ENCODE peak calls at places on chromosomes 3 and 15, in ten cellular contexts. One of them, this sample, is unnamed.

GRCh38 chr15:75723847-75724660 is 11.4 kb upstream of the CSPG4 start:
- DNase-seq in CD4-positive, alpha-beta T cell: peak; percentile 39
- DNase-seq in MM.1S: peak; percentile 67
- DNase-seq in kidney: peak; percentile 96
- DNase-seq in neural progenitor cell: peak; percentile 36
- DNase-seq in astrocyte: peak; percentile 87
- DNase-seq in GM23338: peak; percentile 45
- DNase-seq in AG04450: peak; percentile 87
- DNase-seq in PC-9: peak; percentile 76
- DNase-seq in esophagus muscularis mucosa: peak; percentile 97
- DNase-seq in this sample: peak; percentile 90

GRCh38 chr15:25090073-25090733 is 135.4 kb downstream of the SNRPN start:
- DNase-seq in kidney: no peak
- DNase-seq in neural progenitor cell: no peak
- DNase-seq in astrocyte: no peak
- DNase-seq in GM23338: no peak
- DNase-seq in PC-9: no peak
- DNase-seq in AG04450: no peak
- DNase-seq in esophagus muscularis mucosa: no peak
- DNase-seq in MM.1S: no peak
- DNase-seq in CD4-positive, alpha-beta T cell: no peak
- DNase-seq in this sample: no peak

GRCh38 chr3:134772591-134772990 is 22.5 kb upstream of the EPHB1 start:
- DNase-seq in CD4-positive, alpha-beta T cell: no peak
- DNase-seq in AG04450: no peak
- DNase-seq in kidney: no peak
- DNase-seq in esophagus muscularis mucosa: peak; percentile 64
- DNase-seq in astrocyte: no peak
- DNase-seq in GM23338: no peak
- DNase-seq in neural progenitor cell: no peak
- DNase-seq in PC-9: no peak
- DNase-seq in MM.1S: no peak
- DNase-seq in this sample: no peak

GRCh38 chr15:22263738-22264137 is 183.4 kb downstream of the OR4M2 start:
- DNase-seq in kidney: no peak
- DNase-seq in PC-9: no peak
- DNase-seq in neural progenitor cell: no peak
- DNase-seq in GM23338: no peak
- DNase-seq in CD4-positive, alpha-beta T cell: no peak
- DNase-seq in astrocyte: no peak
- DNase-seq in esophagus muscularis mucosa: no peak
- DNase-seq in MM.1S: no peak
- DNase-seq in AG04450: no peak
- DNase-seq in this sample: no peak

GRCh38 chr15:92693922-92694331 is 38.4 kb upstream of the FAM174B start:
- DNase-seq in MM.1S: no peak
- DNase-seq in AG04450: no peak
- DNase-seq in PC-9: no peak
- DNase-seq in esophagus muscularis mucosa: peak; percentile 68
- DNase-seq in CD4-positive, alpha-beta T cell: no peak
- DNase-seq in neural progenitor cell: peak; percentile 75
- DNase-seq in kidney: no peak
- DNase-seq in GM23338: peak; percentile 91
- DNase-seq in astrocyte: no peak
- DNase-seq in this sample: no peak

GRCh38 chr3:103904991-103905390 is 1461.7 kb upstream of the ALCAM start:
- DNase-seq in MM.1S: no peak
- DNase-seq in kidney: no peak
- DNase-seq in PC-9: no peak
- DNase-seq in GM23338: no peak
- DNase-seq in esophagus muscularis mucosa: no peak
- DNase-seq in neural progenitor cell: no peak
- DNase-seq in CD4-positive, alpha-beta T cell: no peak
- DNase-seq in astrocyte: no peak
- DNase-seq in AG04450: no peak
- DNase-seq in this sample: no peak

GRCh38 chr15:67130673-67131601 is 65.5 kb downstream of the SMAD3 start:
- DNase-seq in neural progenitor cell: no peak
- DNase-seq in AG04450: no peak
- DNase-seq in PC-9: no peak
- DNase-seq in kidney: no peak
- DNase-seq in CD4-positive, alpha-beta T cell: no peak
- DNase-seq in MM.1S: no peak
- DNase-seq in esophagus muscularis mucosa: no peak
- DNase-seq in GM23338: no peak
- DNase-seq in astrocyte: no peak
- DNase-seq in this sample: no peak

GRCh38 chr15:59436774-59437472 is 1.1 kb upstream of the FAM81A start:
- DNase-seq in astrocyte: no peak
- DNase-seq in kidney: no peak
- DNase-seq in AG04450: no peak
- DNase-seq in CD4-positive, alpha-beta T cell: no peak
- DNase-seq in neural progenitor cell: peak; percentile 23
- DNase-seq in esophagus muscularis mucosa: peak; percentile 83
- DNase-seq in PC-9: no peak
- DNase-seq in MM.1S: no peak
- DNase-seq in GM23338: peak; percentile 15
- DNase-seq in this sample: no peak

GRCh38 chr15:74336061-74337005 is 31.1 kb downstream of the CYP11A1 start:
- DNase-seq in astrocyte: no peak
- DNase-seq in GM23338: no peak
- DNase-seq in AG04450: no peak
- DNase-seq in MM.1S: no peak
- DNase-seq in kidney: peak; percentile 35
- DNase-seq in PC-9: no peak
- DNase-seq in neural progenitor cell: no peak
- DNase-seq in CD4-positive, alpha-beta T cell: no peak
- DNase-seq in esophagus muscularis mucosa: no peak
- DNase-seq in this sample: no peak

GRCh38 chr15:99696096-99696495 is 37.1 kb downstream of the LYSMD4 start:
- DNase-seq in kidney: no peak
- DNase-seq in esophagus muscularis mucosa: no peak
- DNase-seq in PC-9: no peak
- DNase-seq in astrocyte: no peak
- DNase-seq in MM.1S: no peak
- DNase-seq in AG04450: no peak
- DNase-seq in GM23338: no peak
- DNase-seq in neural progenitor cell: no peak
- DNase-seq in CD4-positive, alpha-beta T cell: no peak
- DNase-seq in this sample: no peak

GRCh38 chr15:73139416-73140082 is 87.3 kb downstream of the NEO1 start:
- DNase-seq in esophagus muscularis mucosa: no peak
- DNase-seq in CD4-positive, alpha-beta T cell: no peak
- DNase-seq in PC-9: no peak
- DNase-seq in GM23338: no peak
- DNase-seq in kidney: no peak
- DNase-seq in astrocyte: no peak
- DNase-seq in MM.1S: no peak
- DNase-seq in neural progenitor cell: no peak
- DNase-seq in AG04450: no peak
- DNase-seq in this sample: no peak

GRCh38 chr15:26972636-26973035 is 1.7 kb downstream of the GABRG3 start:
- DNase-seq in astrocyte: peak; percentile 23
- DNase-seq in PC-9: no peak
- DNase-seq in GM23338: no peak
- DNase-seq in AG04450: no peak
- DNase-seq in neural progenitor cell: no peak
- DNase-seq in CD4-positive, alpha-beta T cell: no peak
- DNase-seq in MM.1S: no peak
- DNase-seq in kidney: no peak
- DNase-seq in esophagus muscularis mucosa: no peak
- DNase-seq in this sample: no peak

GRCh38 chr15:26967719-26968269 is 3.2 kb upstream of the GABRG3 start:
- DNase-seq in esophagus muscularis mucosa: no peak
- DNase-seq in MM.1S: no peak
- DNase-seq in astrocyte: peak; percentile 62
- DNase-seq in CD4-positive, alpha-beta T cell: no peak
- DNase-seq in AG04450: no peak
- DNase-seq in kidney: no peak
- DNase-seq in PC-9: no peak
- DNase-seq in GM23338: peak; percentile 85
- DNase-seq in neural progenitor cell: peak; percentile 82
- DNase-seq in this sample: no peak

GRCh38 chr15:26974120-26974780 is 3.3 kb downstream of the GABRG3 start:
- DNase-seq in CD4-positive, alpha-beta T cell: no peak
- DNase-seq in astrocyte: peak; percentile 26
- DNase-seq in esophagus muscularis mucosa: no peak
- DNase-seq in kidney: no peak
- DNase-seq in neural progenitor cell: peak; percentile 55
- DNase-seq in GM23338: peak; percentile 87
- DNase-seq in PC-9: no peak
- DNase-seq in AG04450: no peak
- DNase-seq in MM.1S: peak; percentile 37
- DNase-seq in this sample: no peak

GRCh38 chr15:26970712-26971210 is at the start of gene GABRG3:
- DNase-seq in PC-9: no peak
- DNase-seq in esophagus muscularis mucosa: no peak
- DNase-seq in MM.1S: no peak
- DNase-seq in neural progenitor cell: peak; percentile 86
- DNase-seq in GM23338: peak; percentile 82
- DNase-seq in astrocyte: peak; percentile 18
- DNase-seq in kidney: no peak
- DNase-seq in AG04450: no peak
- DNase-seq in CD4-positive, alpha-beta T cell: no peak
- DNase-seq in this sample: no peak

GRCh38 chr15:26971303-26972018 is 480 bp downstream of the GABRG3 start:
- DNase-seq in esophagus muscularis mucosa: no peak
- DNase-seq in neural progenitor cell: peak; percentile 65
- DNase-seq in CD4-positive, alpha-beta T cell: no peak
- DNase-seq in AG04450: no peak
- DNase-seq in astrocyte: no peak
- DNase-seq in kidney: no peak
- DNase-seq in GM23338: peak; percentile 63
- DNase-seq in MM.1S: no peak
- DNase-seq in PC-9: no peak
- DNase-seq in this sample: no peak
- H3K27ac ChIP-seq in esophagus muscularis mucosa: no peak overlapping the region
- H3K27ac ChIP-seq in neural progenitor cell: no peak overlapping the region
- H3K27ac ChIP-seq in CD4-positive, alpha-beta T cell: no peak overlapping the region
- H3K27ac ChIP-seq in AG04450: no peak overlapping the region
- H3K27ac ChIP-seq in astrocyte: no peak overlapping the region
- H3K27ac ChIP-seq in kidney: no peak overlapping the region
- H3K27ac ChIP-seq in GM23338: no peak overlapping the region
- H3K27ac ChIP-seq in MM.1S: no peak overlapping the region
- H3K27ac ChIP-seq in PC-9: no peak overlapping the region
- H3K27ac ChIP-seq in this sample: no peak overlapping the region

GRCh38 chr3:137343283-137343682 is 385.5 kb downstream of the IL20RB start:
- DNase-seq in neural progenitor cell: no peak
- DNase-seq in MM.1S: no peak
- DNase-seq in kidney: no peak
- DNase-seq in GM23338: no peak
- DNase-seq in astrocyte: no peak
- DNase-seq in esophagus muscularis mucosa: no peak
- DNase-seq in PC-9: no peak
- DNase-seq in CD4-positive, alpha-beta T cell: no peak
- DNase-seq in AG04450: no peak
- DNase-seq in this sample: no peak

GRCh38 chr3:137347817-137348368 is 390.1 kb downstream of the IL20RB start:
- DNase-seq in PC-9: no peak
- DNase-seq in GM23338: no peak
- DNase-seq in kidney: no peak
- DNase-seq in AG04450: no peak
- DNase-seq in MM.1S: no peak
- DNase-seq in CD4-positive, alpha-beta T cell: no peak
- DNase-seq in neural progenitor cell: peak; percentile 73
- DNase-seq in astrocyte: no peak
- DNase-seq in esophagus muscularis mucosa: no peak
- DNase-seq in this sample: no peak

GRCh38 chr3:137349949-137350348 is 392.2 kb downstream of the IL20RB start:
- DNase-seq in CD4-positive, alpha-beta T cell: no peak
- DNase-seq in neural progenitor cell: no peak
- DNase-seq in astrocyte: no peak
- DNase-seq in MM.1S: no peak
- DNase-seq in PC-9: no peak
- DNase-seq in AG04450: no peak
- DNase-seq in esophagus muscularis mucosa: no peak
- DNase-seq in kidney: no peak
- DNase-seq in GM23338: no peak
- DNase-seq in this sample: no peak

GRCh38 chr3:137347132-137347531 is 389.3 kb downstream of the IL20RB start:
- DNase-seq in astrocyte: no peak
- DNase-seq in AG04450: no peak
- DNase-seq in GM23338: peak; percentile 47
- DNase-seq in CD4-positive, alpha-beta T cell: no peak
- DNase-seq in MM.1S: no peak
- DNase-seq in PC-9: no peak
- DNase-seq in neural progenitor cell: no peak
- DNase-seq in kidney: no peak
- DNase-seq in esophagus muscularis mucosa: no peak
- DNase-seq in this sample: no peak
- TF ChIP-seq CTCF in astrocyte: no peak
- TF ChIP-seq CTCF in AG04450: no peak
- TF ChIP-seq CTCF in GM23338: peak; percentile 56
- TF ChIP-seq CTCF in CD4-positive, alpha-beta T cell: no peak
- TF ChIP-seq CTCF in MM.1S: no peak
- TF ChIP-seq CTCF in PC-9: no peak
- TF ChIP-seq CTCF in neural progenitor cell: peak; percentile 28
- TF ChIP-seq CTCF in kidney: no peak
- TF ChIP-seq CTCF in esophagus muscularis mucosa: no peak
- TF ChIP-seq CTCF in this sample: no peak

GRCh38 chr3:69084326-69084667 is 440 bp upstream of the ARL6IP5 start:
- DNase-seq in CD4-positive, alpha-beta T cell: no peak
- DNase-seq in PC-9: no peak
- DNase-seq in GM23338: no peak
- DNase-seq in neural progenitor cell: no peak
- DNase-seq in esophagus muscularis mucosa: no peak
- DNase-seq in astrocyte: peak; percentile 84
- DNase-seq in MM.1S: no peak
- DNase-seq in kidney: no peak
- DNase-seq in AG04450: no peak
- DNase-seq in this sample: no peak
- H3K27ac ChIP-seq in CD4-positive, alpha-beta T cell: peak overlapping the region; percentile 91
- H3K27ac ChIP-seq in PC-9: peak overlapping the region; percentile 94
- H3K27ac ChIP-seq in GM23338: no peak overlapping the region
- H3K27ac ChIP-seq in neural progenitor cell: no peak overlapping the region
- H3K27ac ChIP-seq in esophagus muscularis mucosa: peak overlapping the region; percentile 95
- H3K27ac ChIP-seq in astrocyte: peak overlapping the region; percentile 92
- H3K27ac ChIP-seq in MM.1S: peak overlapping the region; percentile 91
- H3K27ac ChIP-seq in kidney: peak overlapping the region; percentile 89
- H3K27ac ChIP-seq in AG04450: peak overlapping the region; percentile 83
- H3K27ac ChIP-seq in this sample: peak overlapping the region; percentile 89

GRCh38 chr3:63795438-63795837 is 23.7 kb upstream of the C3orf49 start:
- DNase-seq in MM.1S: no peak
- DNase-seq in GM23338: no peak
- DNase-seq in kidney: no peak
- DNase-seq in neural progenitor cell: no peak
- DNase-seq in AG04450: no peak
- DNase-seq in astrocyte: no peak
- DNase-seq in CD4-positive, alpha-beta T cell: no peak
- DNase-seq in PC-9: no peak
- DNase-seq in esophagus muscularis mucosa: no peak
- DNase-seq in this sample: no peak

DNA sequence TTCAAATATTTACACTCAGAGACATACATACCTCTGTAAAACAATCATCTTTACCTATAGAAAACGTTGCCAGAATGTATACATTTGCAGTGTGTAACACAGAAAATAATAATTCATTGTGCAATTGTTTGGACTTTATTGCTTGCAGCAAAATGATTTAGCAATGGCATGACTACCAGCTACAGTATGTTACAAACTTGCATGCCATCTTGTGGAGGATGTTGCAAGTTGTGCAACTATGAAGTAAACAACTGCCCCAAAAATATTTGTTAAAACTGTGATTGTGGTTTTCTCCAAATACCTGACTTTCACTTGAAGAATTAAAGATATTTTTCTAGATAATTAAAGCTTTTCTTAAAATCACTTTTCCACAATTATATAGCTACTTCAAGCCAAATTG is 27.1 kb upstream of the C3orf49 start:
- DNase-seq in AG04450: no peak
- DNase-seq in neural progenitor cell: peak; percentile 35
- DNase-seq in astrocyte: peak; percentile 39
- DNase-seq in GM23338: no peak
- DNase-seq in MM.1S: no peak
- DNase-seq in esophagus muscularis mucosa: no peak
- DNase-seq in kidney: no peak
- DNase-seq in PC-9: no peak
- DNase-seq in CD4-positive, alpha-beta T cell: no peak
- DNase-seq in this sample: no peak
- TF ChIP-seq CTCF in AG04450: peak; percentile 40
- TF ChIP-seq CTCF in neural progenitor cell: peak; percentile 54
- TF ChIP-seq CTCF in astrocyte: peak; percentile 46
- TF ChIP-seq CTCF in GM23338: peak; percentile 59
- TF ChIP-seq CTCF in MM.1S: no peak
- TF ChIP-seq CTCF in esophagus muscularis mucosa: no peak
- TF ChIP-seq CTCF in kidney: peak; percentile 21
- TF ChIP-seq CTCF in PC-9: peak; percentile 47
- TF ChIP-seq CTCF in CD4-positive, alpha-beta T cell: no peak
- TF ChIP-seq CTCF in this sample: peak; percentile 61

This sample was measured in body of pancreas.